ENCODE peak calls at places on chromosomes 12 and 14, in five cellular contexts. E is SK-N-SH, F is GM12878, Y is HepG2, J is K562. S is an unnamed sample.

GRCh38 chr12:76033116-76034001 is 1.8 kb upstream of the PHLDA1 start:
- DNase-seq in E (no peak), F (no peak), Y (no peak), J (no peak), S (no peak)

GRCh38 chr12:39451977-39452376 is 9.1 kb upstream of the KIF21A start:
- DNase-seq in E (no peak), F (no peak), Y (no peak), J (no peak), S (no peak)

GRCh38 chr14:104555621-104556255 is 23.8 kb upstream of the C14orf180 start:
- DNase-seq in E (no peak), F (no peak), Y (no peak), J (no peak), S (no peak)

GRCh38 chr14:101131451-101131916 is 228.0 kb upstream of the RTL1 start:
- DNase-seq in E (peak), F (no peak), Y (no peak), J (no peak), S (no peak)

GRCh38 chr12:29614926-29615325 is 117.4 kb upstream of the OVCH1 start:
- DNase-seq in E (no peak), F (no peak), Y (no peak), J (no peak), S (no peak)

GRCh38 chr12:51008329-51008728 is 17.9 kb downstream of the SLC11A2 start:
- DNase-seq in E (no peak), F (no peak), Y (no peak), J (no peak), S (no peak)

GRCh38 chr12:15556411-15556810 is 232.8 kb downstream of the EPS8 start:
- DNase-seq in E (no peak), F (no peak), Y (no peak), J (no peak), S (no peak)

GRCh38 chr12:26117321-26117720 is 7.5 kb downstream of the BHLHE41 start:
- DNase-seq in E (no peak), F (no peak), Y (no peak), J (no peak), S (no peak)

GRCh38 chr12:64450711-64451486 is 1.0 kb upstream of the TBK1 start:
- DNase-seq in E (peak), F (no peak), Y (peak), J (no peak), S (peak)

GRCh38 chr12:93740721-93741120 is 63.5 kb downstream of the CRADD start:
- DNase-seq in E (no peak), F (no peak), Y (no peak), J (no peak), S (no peak)

GRCh38 chr14:20606190-20606901 is 15.2 kb upstream of the RNASE12 start:
- DNase-seq in E (peak), F (no peak), Y (peak), J (no peak), S (no peak)

GRCh38 chr12:92141585-92142244 is 3.9 kb downstream of the BTG1 start:
- DNase-seq in E (no peak), F (no peak), Y (no peak), J (no peak), S (no peak)

GRCh38 chr14:31154956-31155355 is 52.6 kb downstream of the HECTD1 start:
- DNase-seq in E (no peak), F (no peak), Y (no peak), J (no peak), S (no peak)

GRCh38 chr12:15522574-15523187 is 200.4 kb downstream of the PTPRO start:
- DNase-seq in E (peak), F (no peak), Y (peak), J (no peak), S (no peak)

GRCh38 chr14:22226381-22226780 is 362.6 kb downstream of the DAD1 start:
- DNase-seq in E (no peak), F (no peak), Y (no peak), J (no peak), S (peak)

GRCh38 chr12:94074970-94075695 is 73.2 kb upstream of the PLXNC1 start:
- DNase-seq in E (peak), F (no peak), Y (peak), J (peak), S (no peak)

GRCh38 chr14:105084741-105085571 is 19.7 kb upstream of the GPR132 start:
- DNase-seq in E (no peak), F (no peak), Y (no peak), J (no peak), S (no peak)

GRCh38 chr12:24943947-24944597 is 4.8 kb downstream of the BCAT1 start:
- DNase-seq in E (no peak), F (no peak), Y (peak), J (no peak), S (no peak)

GRCh38 chr14:73797540-73797925 is 54.1 kb upstream of the PTGR2 start:
- DNase-seq in E (no peak), F (no peak), Y (no peak), J (no peak), S (no peak)

GRCh38 chr14:73807439-73807838 is 44.2 kb upstream of the PTGR2 start:
- DNase-seq in E (no peak), F (no peak), Y (no peak), J (no peak), S (no peak)

GRCh38 chr14:73804636-73805035 is 47.0 kb upstream of the PTGR2 start:
- DNase-seq in E (no peak), F (no peak), Y (no peak), J (no peak), S (no peak)

GRCh38 chr14:73800970-73801515 is 50.6 kb upstream of the PTGR2 start:
- DNase-seq in E (no peak), F (no peak), Y (no peak), J (no peak), S (no peak)

GRCh38 chr14:73802431-73803188 is 49.0 kb upstream of the PTGR2 start:
- DNase-seq in E (no peak), F (no peak), Y (no peak), J (no peak), S (no peak)
- TF ChIP-seq POLR2AphosphoS5 in E (no peak), F (no peak), Y (no peak), J (no peak), S (no peak)

GRCh38 chr12:117052386-117053049 is 46.7 kb downstream of the TESC start:
- DNase-seq in E (no peak), F (no peak), Y (no peak), J (no peak), S (no peak)
- TF ChIP-seq GABPA in E (no peak), F (no peak), Y (no peak), J (no peak), S (no peak)

GRCh38 chr14:43039881-43040280 is 1433.2 kb downstream of the LRFN5 start:
- DNase-seq in E (no peak), F (no peak), Y (no peak), J (no peak), S (no peak)

GRCh38 chr14:43041976-43042375 is 1435.3 kb downstream of the LRFN5 start:
- DNase-seq in E (no peak), F (no peak), Y (no peak), J (no peak), S (no peak)

GRCh38 chr14:43042408-43042807 is 1435.7 kb downstream of the LRFN5 start:
- DNase-seq in E (no peak), F (no peak), Y (no peak), J (no peak), S (no peak)

GRCh38 chr14:43043851-43044250 is 1437.2 kb downstream of the LRFN5 start:
- DNase-seq in E (no peak), F (no peak), Y (no peak), J (no peak), S (no peak)

DNA sequence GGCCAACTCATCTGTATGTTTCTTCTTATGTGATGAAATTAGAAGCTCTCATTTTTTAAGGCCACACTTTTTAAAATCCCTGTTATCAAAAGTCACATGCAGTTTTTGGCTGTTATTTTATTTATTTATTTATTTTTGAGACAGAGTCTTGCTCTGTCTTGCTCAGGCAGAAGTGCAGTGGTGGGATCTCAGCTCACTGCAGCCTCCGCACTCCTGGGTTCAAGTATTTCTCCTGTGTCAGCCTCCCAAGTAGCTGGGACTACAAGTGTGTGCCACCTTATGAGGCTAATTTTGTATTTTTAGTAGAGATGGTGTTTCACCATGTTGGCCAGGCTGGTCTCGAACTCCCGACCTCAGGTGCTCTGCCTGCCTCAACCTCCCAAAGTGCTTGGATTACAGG is 1434.5 kb downstream of the LRFN5 start:
- DNase-seq in E (no peak), F (no peak), Y (no peak), J (no peak), S (no peak)
- TF ChIP-seq POLR2AphosphoS5 in E (no peak), F (no peak), Y (no peak), J (no peak), S (no peak)

GRCh38 chr12:59086124-59086523 is 165.8 kb upstream of the LRIG3 start:
- DNase-seq in E (no peak), F (no peak), Y (no peak), J (no peak), S (no peak)

GRCh38 chr12:59087691-59088090 is 167.4 kb upstream of the LRIG3 start:
- DNase-seq in E (no peak), F (no peak), Y (no peak), J (no peak), S (no peak)

GRCh38 chr12:59087077-59087673 is 166.9 kb upstream of the LRIG3 start:
- DNase-seq in E (peak), F (no peak), Y (no peak), J (no peak), S (no peak)

GRCh38 chr12:59084758-59085383 is 164.6 kb upstream of the LRIG3 start:
- DNase-seq in E (peak), F (no peak), Y (no peak), J (no peak), S (no peak)

GRCh38 chr12:59085680-59086079 is 165.4 kb upstream of the LRIG3 start:
- DNase-seq in E (peak), F (no peak), Y (no peak), J (no peak), S (no peak)
- TF ChIP-seq GABPA in E (no peak), F (no peak), Y (no peak), J (no peak), S (no peak)

DNA sequence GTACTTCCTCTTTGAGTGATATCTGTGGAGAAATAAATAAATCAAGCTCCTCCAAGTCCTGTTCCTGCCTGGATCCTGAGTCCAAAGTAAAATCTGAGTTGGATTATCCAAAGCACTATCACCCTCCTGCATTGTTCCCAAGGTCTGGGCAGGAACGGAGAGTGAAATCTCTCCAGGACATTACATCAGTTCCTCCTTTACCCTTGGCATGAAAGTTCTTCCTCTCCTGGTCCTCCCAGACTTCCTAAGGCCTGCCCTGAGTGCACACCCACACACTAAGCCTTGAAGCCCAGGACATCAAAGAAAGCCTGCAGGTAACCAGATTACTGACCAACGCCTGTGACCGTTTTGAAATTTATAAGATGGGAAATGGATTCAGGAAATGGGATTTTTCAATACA is 206.8 kb upstream of the BCL2L14 start:
- DNase-seq in E (peak), F (no peak), Y (no peak), J (no peak), S (no peak)
- TF ChIP-seq POLR2AphosphoS5 in E (no peak), F (no peak), Y (no peak), J (no peak), S (no peak)

DNA sequence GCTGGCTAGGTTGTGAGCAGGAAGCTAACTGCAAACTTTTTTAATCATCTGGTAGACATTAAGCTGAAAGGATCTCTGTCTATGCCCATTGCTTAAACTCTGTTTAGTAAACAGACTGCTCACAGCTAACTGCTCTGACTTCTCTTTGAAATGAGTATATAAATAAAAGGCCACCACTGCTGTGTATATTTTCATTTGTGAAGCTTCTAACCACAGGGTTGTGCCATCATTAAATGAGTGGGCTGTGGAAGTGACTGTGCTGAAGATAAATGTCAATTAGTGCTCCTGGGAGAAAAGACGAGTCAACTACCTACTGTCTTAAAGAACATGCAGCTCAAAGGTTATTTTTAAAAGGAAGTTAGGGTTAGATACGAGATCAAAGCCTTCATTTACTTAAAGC is 213.2 kb upstream of the FLRT2 start:
- DNase-seq in E (no peak), F (no peak), Y (no peak), J (no peak), S (no peak)
- TF ChIP-seq GABPA in E (no peak), F (no peak), Y (no peak), J (no peak), S (no peak)

GRCh38 chr12:101856030-101856429 is 21.4 kb upstream of the DRAM1 start:
- DNase-seq in E (no peak), F (no peak), Y (no peak), J (no peak), S (no peak)

GRCh38 chr12:101852998-101853397 is 22.2 kb upstream of the GNPTAB start:
- DNase-seq in E (no peak), F (no peak), Y (no peak), J (no peak), S (no peak)

GRCh38 chr12:101855364-101855884 is 22.0 kb upstream of the DRAM1 start:
- DNase-seq in E (no peak), F (no peak), Y (peak), J (peak), S (peak)

GRCh38 chr12:101857043-101857558 is 20.3 kb upstream of the DRAM1 start:
- DNase-seq in E (no peak), F (no peak), Y (no peak), J (no peak), S (peak)

GRCh38 chr12:101854747-101855146 is 22.6 kb upstream of the DRAM1 start:
- DNase-seq in E (no peak), F (no peak), Y (no peak), J (no peak), S (no peak)
- TF ChIP-seq POLR2AphosphoS5 in E (no peak), F (no peak), Y (no peak), J (no peak), S (no peak)

DNA sequence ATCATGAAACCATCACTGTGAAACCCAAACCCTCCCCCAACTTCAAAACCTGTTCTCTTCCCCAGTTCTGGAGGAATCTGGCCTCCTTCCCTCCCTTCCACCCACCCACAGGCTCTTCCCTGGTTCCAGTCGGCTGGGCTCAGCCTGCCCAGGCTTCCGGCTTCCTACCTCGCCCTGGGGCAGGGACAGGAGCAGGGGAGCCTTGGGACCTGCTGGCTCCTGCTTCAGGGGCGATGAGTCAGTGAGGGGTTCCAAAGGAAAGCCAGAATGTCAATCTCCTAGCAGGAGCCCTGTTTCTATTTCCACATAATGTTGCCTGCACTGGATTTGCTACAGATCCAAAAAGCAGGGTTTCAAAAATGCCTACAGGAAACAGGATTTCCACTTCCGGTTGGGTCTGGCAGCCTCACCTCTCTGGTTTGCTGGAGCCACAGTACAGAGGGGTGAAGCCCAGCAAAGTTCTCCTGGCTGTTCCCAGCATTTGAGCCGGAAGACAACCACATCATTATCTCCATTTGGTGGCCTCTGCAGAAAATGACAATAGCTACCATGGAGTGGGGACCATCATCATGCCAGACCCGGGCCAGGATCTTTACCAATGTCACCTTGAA is 278.3 kb downstream of the DPF3 start:
- DNase-seq in E (no peak), F (no peak), Y (no peak), J (no peak), S (no peak)
- TF ChIP-seq GABPA in E (no peak), F (no peak), Y (no peak), J (no peak), S (no peak)

S was measured in HL-60.